ENCODE peak calls at places on chromosomes 11 and 22, in eight cellular contexts. A, I, B, H, Q, Y, Z and X are unnamed samples.
A peak's percentile ranks its signal among the peaks of the same experiment; 100 is the strongest.

GRCh38 chr11:15148181-15148580 is 33.5 kb downstream of the INSC start:
- DNase-seq in A (no peak), I (no peak), B (no peak), H (no peak), Q (no peak), Y (no peak), Z (peak; percentile 51), X (no peak)

GRCh38 chr22:39129746-39130145 is 22.7 kb downstream of the CBX7 start:
- DNase-seq in A (no peak), I (no peak), B (no peak), H (no peak), Q (no peak), Y (no peak), Z (no peak), X (no peak)

GRCh38 chr11:83845797-83846196 is 559.6 kb upstream of the CCDC90B start:
- DNase-seq in A (no peak), I (no peak), B (no peak), H (no peak), Q (no peak), Y (no peak), Z (no peak), X (no peak)

GRCh38 chr11:107785401-107785800 is 73.2 kb downstream of the SLC35F2 start:
- DNase-seq in A (no peak), I (no peak), B (no peak), H (no peak), Q (no peak), Y (no peak), Z (peak; percentile 66), X (no peak)

GRCh38 chr11:111322534-111322933 is 24.2 kb downstream of the POU2AF3 start:
- DNase-seq in A (no peak), I (no peak), B (no peak), H (no peak), Q (no peak), Y (no peak), Z (no peak), X (no peak)

GRCh38 chr11:70556884-70557741 is 158.8 kb downstream of the CTTN start:
- DNase-seq in A (no peak), I (peak; percentile 75), B (peak; percentile 39), H (peak; percentile 89), Q (peak; percentile 82), Y (no peak), Z (peak; percentile 75), X (no peak)

GRCh38 chr11:75969626-75970308 is 154.8 kb downstream of the UVRAG start:
- DNase-seq in A (peak; percentile 50), I (no peak), B (no peak), H (no peak), Q (no peak), Y (peak; percentile 70), Z (peak; percentile 57), X (peak; percentile 65)

GRCh38 chr11:23865341-23865975 is 631.4 kb upstream of the LUZP2 start:
- DNase-seq in A (peak; percentile 65), I (no peak), B (no peak), H (no peak), Q (no peak), Y (no peak), Z (peak; percentile 39), X (no peak)

GRCh38 chr11:119664701-119665420 is 64.1 kb downstream of the NECTIN1 start:
- DNase-seq in A (no peak), I (no peak), B (no peak), H (no peak), Q (no peak), Y (no peak), Z (no peak), X (no peak)

GRCh38 chr22:26797910-26798309 is 140.5 kb downstream of the MIAT start:
- DNase-seq in A (no peak), I (no peak), B (no peak), H (peak; percentile 6), Q (no peak), Y (no peak), Z (no peak), X (no peak)

GRCh38 chr11:115776916-115777315 is 272.7 kb upstream of the CADM1 start:
- DNase-seq in A (no peak), I (no peak), B (no peak), H (no peak), Q (no peak), Y (no peak), Z (no peak), X (no peak)

GRCh38 chr22:27711756-27712155 is 89.8 kb downstream of the MN1 start:
- DNase-seq in A (no peak), I (no peak), B (peak; percentile 63), H (no peak), Q (no peak), Y (no peak), Z (no peak), X (no peak)

GRCh38 chr22:42990131-42990838 is 24.7 kb downstream of the PACSIN2 start:
- DNase-seq in A (no peak), I (no peak), B (no peak), H (no peak), Q (peak; percentile 48), Y (no peak), Z (peak; percentile 91), X (peak; percentile 63)

GRCh38 chr11:17735823-17736772 is 1.5 kb downstream of the KCNC1 start:
- DNase-seq in A (no peak), I (no peak), B (no peak), H (no peak), Q (peak; percentile 28), Y (no peak), Z (no peak), X (no peak)

GRCh38 chr11:6594142-6594768 is 9.2 kb downstream of the RRP8 start:
- DNase-seq in A (no peak), I (peak; percentile 10), B (no peak), H (no peak), Q (no peak), Y (no peak), Z (no peak), X (no peak)

GRCh38 chr22:22488736-22489135 is 19.8 kb downstream of the ZNF280B start:
- DNase-seq in A (no peak), I (no peak), B (no peak), H (no peak), Q (no peak), Y (no peak), Z (no peak), X (no peak)

GRCh38 chr11:71117311-71117710 is 135.1 kb downstream of the SHANK2 start:
- DNase-seq in A (no peak), I (no peak), B (no peak), H (no peak), Q (peak; percentile 54), Y (no peak), Z (no peak), X (no peak)

GRCh38 chr11:104405277-104405676 is 241.3 kb upstream of the PDGFD start:
- DNase-seq in A (no peak), I (no peak), B (no peak), H (no peak), Q (no peak), Y (no peak), Z (no peak), X (no peak)
- TF ChIP-seq CTCF in A (no peak), I (no peak), B (no peak), H (no peak), Q (no peak), Y (no peak), Z (no peak), X (no peak)

DNA sequence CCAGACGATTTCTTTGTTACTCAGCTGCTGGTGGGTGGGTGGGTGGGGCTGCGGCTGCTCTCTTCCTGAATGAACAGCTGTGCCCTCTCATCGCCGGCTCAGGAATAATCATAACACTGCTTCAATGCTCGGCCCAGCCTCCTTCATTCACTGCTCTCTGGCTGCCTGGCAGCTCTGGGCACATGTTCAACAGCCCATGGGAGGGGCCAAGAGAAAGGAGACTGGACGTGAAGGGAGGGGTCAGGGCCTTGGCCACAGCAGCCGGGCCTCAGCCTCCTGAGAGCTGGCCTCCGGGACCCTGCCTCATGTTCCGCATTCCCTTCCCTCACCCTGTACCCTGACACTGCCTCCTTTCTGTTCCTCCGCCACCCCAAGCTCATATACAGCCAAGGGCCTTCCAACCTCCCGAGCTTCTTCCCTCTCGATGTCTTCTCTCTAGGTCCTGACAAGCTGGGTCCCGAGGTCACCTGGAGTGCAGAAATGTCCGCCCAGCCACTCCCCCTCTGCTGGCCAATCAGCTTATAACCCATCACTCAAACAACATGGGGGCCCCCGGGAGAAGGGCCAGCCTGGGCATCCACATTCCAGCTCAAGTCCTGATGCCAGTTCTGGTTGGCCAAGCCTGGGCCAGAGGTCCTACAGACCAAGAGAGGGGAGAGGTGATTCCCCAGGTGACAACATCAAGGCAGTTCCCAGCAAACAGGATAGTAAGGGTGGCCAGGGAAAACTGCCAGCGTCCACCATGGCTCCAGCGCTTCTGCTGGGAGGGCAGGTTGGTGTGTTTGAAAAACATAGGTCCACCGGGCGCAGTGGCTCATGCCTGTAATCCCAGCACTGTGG is 3.2 kb upstream of the CSDC2 start:
- DNase-seq in A (no peak), I (peak; percentile 64), B (peak; percentile 90), H (no peak), Q (peak; percentile 57), Y (no peak), Z (peak; percentile 92), X (no peak)
- H3K4me3 ChIP-seq in A (no peak overlapping the region), I (no peak overlapping the region), B (no peak overlapping the region), H (no peak overlapping the region), Q (no peak overlapping the region), Y (no peak overlapping the region), Z (no peak overlapping the region), X (no peak overlapping the region)

DNA sequence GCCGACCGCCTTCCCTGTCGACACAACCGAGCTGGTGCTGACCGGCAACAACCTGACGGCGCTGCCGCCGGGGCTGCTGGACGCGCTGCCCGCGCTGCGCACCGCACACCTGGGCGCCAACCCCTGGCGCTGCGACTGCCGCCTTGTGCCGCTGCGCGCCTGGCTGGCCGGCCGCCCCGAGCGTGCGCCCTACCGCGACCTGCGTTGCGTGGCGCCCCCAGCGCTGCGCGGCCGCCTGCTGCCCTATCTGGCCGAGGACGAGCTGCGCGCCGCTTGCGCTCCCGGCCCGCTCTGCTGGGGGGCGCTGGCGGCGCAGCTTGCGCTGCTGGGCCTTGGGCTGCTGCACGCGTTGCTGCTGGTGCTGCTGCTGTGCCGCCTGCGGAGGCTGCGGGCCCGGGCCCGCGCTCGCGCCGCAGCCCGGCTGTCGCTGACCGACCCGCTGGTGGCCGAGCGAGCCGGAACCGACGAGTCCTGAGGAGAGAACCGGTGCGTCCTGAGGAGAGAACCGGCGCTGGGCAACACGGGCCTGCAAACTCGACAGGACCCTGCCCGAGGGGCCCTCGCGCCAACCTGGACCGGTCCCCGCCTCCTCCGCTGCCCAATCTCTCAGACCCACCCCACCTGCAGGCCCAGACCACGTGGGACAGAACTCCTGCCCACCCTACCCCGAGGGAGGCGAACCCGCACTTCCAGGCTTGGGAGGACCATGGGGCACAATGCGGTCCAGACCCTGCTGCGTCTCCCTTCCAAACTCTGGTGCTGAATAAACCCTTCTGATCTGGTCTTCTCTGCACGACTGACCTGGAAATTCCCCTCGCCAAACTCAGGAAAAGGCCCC is 870 bp downstream of the GP1BB start:
- DNase-seq in A (no peak), I (no peak), B (no peak), H (no peak), Q (no peak), Y (no peak), Z (peak; percentile 40), X (no peak)
- TF ChIP-seq CTCF in A (no peak), I (no peak), B (no peak), H (no peak), Q (peak; percentile 2), Y (no peak), Z (no peak), X (no peak)

DNA sequence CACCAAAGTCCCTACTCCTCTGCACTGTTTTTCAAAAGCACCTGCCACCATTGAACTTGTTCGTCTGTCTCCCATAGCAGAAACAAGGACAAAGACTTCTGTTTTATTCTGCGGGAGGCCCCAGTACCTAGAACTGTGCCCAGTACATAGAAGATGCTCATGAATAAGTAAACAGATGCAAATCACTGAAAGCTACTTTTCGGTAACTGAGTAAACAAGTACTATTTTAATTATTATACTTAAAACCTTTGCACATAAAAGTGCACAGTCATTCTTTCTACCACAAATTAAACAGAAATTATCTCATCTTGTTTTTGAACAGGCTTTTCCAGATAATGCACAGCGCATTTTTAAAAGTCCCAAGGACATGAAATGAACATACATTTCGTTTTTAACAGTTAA is 3.8 kb downstream of the NAP1L4 start:
- DNase-seq in A (no peak), I (no peak), B (no peak), H (no peak), Q (no peak), Y (no peak), Z (peak; percentile 9), X (no peak)
- H3K4me3 ChIP-seq in A (no peak overlapping the region), I (peak overlapping the region; percentile 8), B (no peak overlapping the region), H (no peak overlapping the region), Q (peak overlapping the region; percentile 98), Y (peak overlapping the region; percentile 90), Z (peak overlapping the region; percentile 87), X (no peak overlapping the region)